ENCODE peak calls at places on chromosome 9, in ten cellular contexts. One of them, this sample, is unnamed.

GRCh38 chr9:83242066-83242465 is 179.1 kb upstream of the RASEF start:
- DNase-seq in CD8-positive, alpha-beta T cell: no peak
- DNase-seq in left ventricle myocardium inferior: no peak
- DNase-seq in MG63: no peak
- DNase-seq in OCI-LY7: no peak
- DNase-seq in upper lobe of right lung: no peak
- DNase-seq in tibial nerve: no peak
- DNase-seq in CD4-positive, alpha-beta memory T cell: no peak
- DNase-seq in stomach: no peak
- DNase-seq in HCT116: no peak
- DNase-seq in this sample: no peak

GRCh38 chr9:35114921-35115341 is 731 bp downstream of the ATOSB start:
- DNase-seq in MG63: peak; percentile 46
- DNase-seq in upper lobe of right lung: peak; percentile 84
- DNase-seq in stomach: peak; percentile 42
- DNase-seq in HCT116: no peak
- DNase-seq in left ventricle myocardium inferior: peak; percentile 80
- DNase-seq in CD4-positive, alpha-beta memory T cell: peak; percentile 35
- DNase-seq in tibial nerve: peak; percentile 68
- DNase-seq in CD8-positive, alpha-beta T cell: no peak
- DNase-seq in OCI-LY7: peak; percentile 68
- DNase-seq in this sample: no peak

GRCh38 chr9:133119461-133120342 is 1.3 kb downstream of the RALGDS start:
- DNase-seq in CD8-positive, alpha-beta T cell: no peak
- DNase-seq in MG63: no peak
- DNase-seq in HCT116: no peak
- DNase-seq in upper lobe of right lung: no peak
- DNase-seq in tibial nerve: no peak
- DNase-seq in OCI-LY7: no peak
- DNase-seq in stomach: no peak
- DNase-seq in left ventricle myocardium inferior: peak; percentile 42
- DNase-seq in CD4-positive, alpha-beta memory T cell: no peak
- DNase-seq in this sample: peak; percentile 76

GRCh38 chr9:117703538-117703937 is 665 bp upstream of the TLR4 start:
- DNase-seq in CD8-positive, alpha-beta T cell: no peak
- DNase-seq in tibial nerve: no peak
- DNase-seq in stomach: no peak
- DNase-seq in MG63: no peak
- DNase-seq in left ventricle myocardium inferior: no peak
- DNase-seq in HCT116: no peak
- DNase-seq in CD4-positive, alpha-beta memory T cell: no peak
- DNase-seq in upper lobe of right lung: no peak
- DNase-seq in OCI-LY7: no peak
- DNase-seq in this sample: no peak

GRCh38 chr9:6426117-6426516 is 13.1 kb downstream of the UHRF2 start:
- DNase-seq in OCI-LY7: no peak
- DNase-seq in tibial nerve: no peak
- DNase-seq in CD4-positive, alpha-beta memory T cell: no peak
- DNase-seq in left ventricle myocardium inferior: no peak
- DNase-seq in MG63: no peak
- DNase-seq in HCT116: no peak
- DNase-seq in stomach: no peak
- DNase-seq in upper lobe of right lung: no peak
- DNase-seq in CD8-positive, alpha-beta T cell: no peak
- DNase-seq in this sample: no peak

GRCh38 chr9:129176786-129177442 is 1.1 kb downstream of the IER5L start:
- DNase-seq in CD4-positive, alpha-beta memory T cell: peak; percentile 7
- DNase-seq in CD8-positive, alpha-beta T cell: peak; percentile 64
- DNase-seq in upper lobe of right lung: peak; percentile 81
- DNase-seq in tibial nerve: no peak
- DNase-seq in HCT116: no peak
- DNase-seq in stomach: no peak
- DNase-seq in MG63: peak; percentile 33
- DNase-seq in OCI-LY7: peak; percentile 36
- DNase-seq in left ventricle myocardium inferior: peak; percentile 42
- DNase-seq in this sample: peak; percentile 80

GRCh38 chr9:130539473-130540223 is 39.7 kb upstream of the FUBP3 start:
- DNase-seq in MG63: peak; percentile 84
- DNase-seq in upper lobe of right lung: no peak
- DNase-seq in HCT116: peak; percentile 40
- DNase-seq in CD4-positive, alpha-beta memory T cell: no peak
- DNase-seq in OCI-LY7: no peak
- DNase-seq in stomach: no peak
- DNase-seq in left ventricle myocardium inferior: no peak
- DNase-seq in CD8-positive, alpha-beta T cell: no peak
- DNase-seq in tibial nerve: no peak
- DNase-seq in this sample: no peak

GRCh38 chr9:95696701-95697100 is 178.8 kb upstream of the ERCC6L2 start:
- DNase-seq in left ventricle myocardium inferior: no peak
- DNase-seq in MG63: no peak
- DNase-seq in OCI-LY7: no peak
- DNase-seq in upper lobe of right lung: no peak
- DNase-seq in stomach: no peak
- DNase-seq in tibial nerve: no peak
- DNase-seq in CD8-positive, alpha-beta T cell: no peak
- DNase-seq in CD4-positive, alpha-beta memory T cell: no peak
- DNase-seq in HCT116: no peak
- DNase-seq in this sample: no peak

DNA sequence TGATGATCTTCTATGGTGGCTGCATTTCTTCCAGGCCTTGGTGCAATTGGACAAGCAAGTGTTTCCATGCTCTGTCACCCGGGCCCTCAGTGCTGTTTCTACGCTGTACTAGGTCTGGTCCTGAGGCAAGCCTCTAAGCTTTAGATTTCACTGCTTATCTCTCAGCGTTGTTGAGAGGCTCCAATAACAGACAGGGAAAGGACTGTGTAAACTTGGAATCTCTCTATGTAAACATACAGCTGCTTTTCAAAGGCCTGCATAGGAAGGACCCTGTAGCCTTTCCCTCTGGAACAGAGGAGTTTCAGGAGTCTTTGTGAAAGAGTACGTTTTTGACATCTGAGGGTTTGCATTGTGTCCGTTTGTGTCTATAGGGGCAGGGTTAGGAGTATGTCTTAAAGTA is 38.6 kb upstream of the NFIB start:
- DNase-seq in MG63: no peak
- DNase-seq in tibial nerve: no peak
- DNase-seq in CD8-positive, alpha-beta T cell: no peak
- DNase-seq in HCT116: no peak
- DNase-seq in stomach: no peak
- DNase-seq in upper lobe of right lung: no peak
- DNase-seq in left ventricle myocardium inferior: no peak
- DNase-seq in OCI-LY7: no peak
- DNase-seq in CD4-positive, alpha-beta memory T cell: no peak
- DNase-seq in this sample: no peak
- H3K4me3 ChIP-seq in MG63: no peak overlapping the region
- H3K4me3 ChIP-seq in tibial nerve: no peak overlapping the region
- H3K4me3 ChIP-seq in CD8-positive, alpha-beta T cell: no peak overlapping the region
- H3K4me3 ChIP-seq in HCT116: no peak overlapping the region
- H3K4me3 ChIP-seq in stomach: no peak overlapping the region
- H3K4me3 ChIP-seq in upper lobe of right lung: peak overlapping the region; percentile 21
- H3K4me3 ChIP-seq in left ventricle myocardium inferior: peak overlapping the region; percentile 73
- H3K4me3 ChIP-seq in OCI-LY7: no peak overlapping the region
- H3K4me3 ChIP-seq in CD4-positive, alpha-beta memory T cell: no peak overlapping the region
- H3K4me3 ChIP-seq in this sample: no peak overlapping the region

GRCh38 chr9:124212381-124213050 is 45.2 kb upstream of the NEK6 start:
- DNase-seq in left ventricle myocardium inferior: no peak
- DNase-seq in stomach: peak; percentile 11
- DNase-seq in CD4-positive, alpha-beta memory T cell: no peak
- DNase-seq in CD8-positive, alpha-beta T cell: no peak
- DNase-seq in upper lobe of right lung: peak; percentile 20
- DNase-seq in OCI-LY7: no peak
- DNase-seq in tibial nerve: no peak
- DNase-seq in HCT116: no peak
- DNase-seq in MG63: peak; percentile 27
- DNase-seq in this sample: peak; percentile 31
- H3K36me3 ChIP-seq in left ventricle myocardium inferior: no peaks in the 10 kb centered on the region
- H3K36me3 ChIP-seq in stomach: no peaks in the 10 kb centered on the region
- H3K36me3 ChIP-seq in CD4-positive, alpha-beta memory T cell: no peaks in the 10 kb centered on the region
- H3K36me3 ChIP-seq in CD8-positive, alpha-beta T cell: no peaks in the 10 kb centered on the region
- H3K36me3 ChIP-seq in upper lobe of right lung: no peaks in the 10 kb centered on the region
- H3K36me3 ChIP-seq in OCI-LY7: no peaks in the 10 kb centered on the region
- H3K36me3 ChIP-seq in tibial nerve: no peaks in the 10 kb centered on the region
- H3K36me3 ChIP-seq in HCT116: no peaks in the 10 kb centered on the region
- H3K36me3 ChIP-seq in MG63: no peaks in the 10 kb centered on the region
- H3K36me3 ChIP-seq in this sample: no peaks in the 10 kb centered on the region

GRCh38 chr9:127874301-127875216 is 2.9 kb downstream of the AK1 start:
- DNase-seq in CD4-positive, alpha-beta memory T cell: no peak
- DNase-seq in MG63: no peak
- DNase-seq in HCT116: no peak
- DNase-seq in OCI-LY7: no peak
- DNase-seq in upper lobe of right lung: no peak
- DNase-seq in tibial nerve: no peak
- DNase-seq in CD8-positive, alpha-beta T cell: no peak
- DNase-seq in left ventricle myocardium inferior: no peak
- DNase-seq in stomach: no peak
- DNase-seq in this sample: no peak
- H3K4me3 ChIP-seq in CD4-positive, alpha-beta memory T cell: no peak overlapping the region
- H3K4me3 ChIP-seq in MG63: no peak overlapping the region
- H3K4me3 ChIP-seq in HCT116: no peak overlapping the region
- H3K4me3 ChIP-seq in OCI-LY7: no peak overlapping the region
- H3K4me3 ChIP-seq in upper lobe of right lung: peak overlapping the region; percentile 8
- H3K4me3 ChIP-seq in tibial nerve: no peak overlapping the region
- H3K4me3 ChIP-seq in CD8-positive, alpha-beta T cell: no peak overlapping the region
- H3K4me3 ChIP-seq in left ventricle myocardium inferior: peak overlapping the region; percentile 77
- H3K4me3 ChIP-seq in stomach: peak overlapping the region; percentile 15
- H3K4me3 ChIP-seq in this sample: no peak overlapping the region

GRCh38 chr9:109085510-109085909 is 34.2 kb downstream of the TMEM245 start:
- DNase-seq in tibial nerve: no peak
- DNase-seq in MG63: no peak
- DNase-seq in OCI-LY7: no peak
- DNase-seq in CD4-positive, alpha-beta memory T cell: no peak
- DNase-seq in CD8-positive, alpha-beta T cell: no peak
- DNase-seq in left ventricle myocardium inferior: no peak
- DNase-seq in HCT116: no peak
- DNase-seq in upper lobe of right lung: no peak
- DNase-seq in stomach: no peak
- DNase-seq in this sample: no peak
- H3K36me3 ChIP-seq in tibial nerve: peaks cover 7% of the 10 kb centered on the region
- H3K36me3 ChIP-seq in MG63: peaks cover 24% of the 10 kb centered on the region
- H3K36me3 ChIP-seq in OCI-LY7: peaks cover 95% of the 10 kb centered on the region
- H3K36me3 ChIP-seq in CD4-positive, alpha-beta memory T cell: peaks cover 39% of the 10 kb centered on the region
- H3K36me3 ChIP-seq in CD8-positive, alpha-beta T cell: peaks cover 26% of the 10 kb centered on the region
- H3K36me3 ChIP-seq in left ventricle myocardium inferior: peaks cover 58% of the 10 kb centered on the region
- H3K36me3 ChIP-seq in HCT116: peaks cover 23% of the 10 kb centered on the region
- H3K36me3 ChIP-seq in upper lobe of right lung: peaks cover 59% of the 10 kb centered on the region
- H3K36me3 ChIP-seq in stomach: peaks cover 55% of the 10 kb centered on the region
- H3K36me3 ChIP-seq in this sample: peaks cover 7% of the 10 kb centered on the region

DNA sequence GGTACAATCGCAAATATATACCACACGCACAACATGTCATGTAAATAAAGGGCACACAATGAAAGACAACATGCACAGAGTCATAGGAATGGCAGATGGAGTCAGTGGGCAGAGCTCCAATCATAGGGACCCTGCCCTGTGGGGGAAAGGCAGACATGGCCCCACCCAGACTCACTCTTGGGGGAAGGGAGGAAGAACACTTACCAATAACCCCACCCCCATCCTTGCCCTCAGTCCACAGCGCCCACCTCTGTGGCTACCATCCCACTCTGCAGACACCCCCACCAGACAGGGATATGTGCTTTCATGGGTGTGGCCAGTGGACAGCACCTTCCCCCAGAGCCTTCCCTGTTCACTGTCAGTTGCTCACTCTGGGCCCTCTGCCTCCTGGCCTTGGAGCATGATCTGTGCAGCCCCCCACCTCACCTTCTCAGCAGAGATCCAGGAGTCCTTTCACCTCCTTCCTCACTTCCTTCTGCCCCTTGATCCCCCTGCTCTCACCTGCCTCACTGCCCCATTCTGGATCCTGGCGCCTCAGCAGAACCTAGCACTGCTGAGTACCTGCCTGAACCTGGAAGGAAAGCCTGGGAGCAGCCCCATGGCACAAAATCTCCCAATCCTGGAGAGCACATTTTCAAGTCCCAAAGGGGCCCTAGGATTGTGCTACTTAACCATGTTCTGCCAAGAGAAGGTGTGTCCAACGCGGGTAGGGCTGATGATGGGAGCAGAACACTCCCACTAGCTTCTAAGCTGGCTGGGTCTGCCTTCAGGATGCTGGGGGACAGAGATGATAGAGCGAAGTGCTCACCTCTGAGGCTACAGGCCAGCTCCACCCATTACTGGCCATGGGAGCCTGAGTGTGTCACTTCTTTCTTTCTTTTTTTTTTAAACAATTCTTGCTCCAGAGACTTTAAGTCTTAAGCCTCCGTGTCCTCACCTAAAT is 1.5 kb upstream of the PHF19 start:
- DNase-seq in OCI-LY7: peak; percentile 58
- DNase-seq in CD8-positive, alpha-beta T cell: peak; percentile 59
- DNase-seq in stomach: no peak
- DNase-seq in tibial nerve: no peak
- DNase-seq in upper lobe of right lung: no peak
- DNase-seq in HCT116: no peak
- DNase-seq in left ventricle myocardium inferior: no peak
- DNase-seq in CD4-positive, alpha-beta memory T cell: no peak
- DNase-seq in MG63: no peak
- DNase-seq in this sample: no peak
- H3K4me3 ChIP-seq in OCI-LY7: peak overlapping the region; percentile 68
- H3K4me3 ChIP-seq in CD8-positive, alpha-beta T cell: peak overlapping the region; percentile 61
- H3K4me3 ChIP-seq in stomach: no peak overlapping the region
- H3K4me3 ChIP-seq in tibial nerve: no peak overlapping the region
- H3K4me3 ChIP-seq in upper lobe of right lung: no peak overlapping the region
- H3K4me3 ChIP-seq in HCT116: peak overlapping the region; percentile 72
- H3K4me3 ChIP-seq in left ventricle myocardium inferior: no peak overlapping the region
- H3K4me3 ChIP-seq in CD4-positive, alpha-beta memory T cell: peak overlapping the region; percentile 77
- H3K4me3 ChIP-seq in MG63: no peak overlapping the region
- H3K4me3 ChIP-seq in this sample: no peak overlapping the region